ENCODE peak calls at places on chromosomes 12 and 14, in ten cellular contexts. One of them, this sample, is unnamed.

GRCh38 chr12:96103067-96103650 is 67.8 kb upstream of the LTA4H start:
- DNase-seq in D341Med: no peak
- DNase-seq in CD4-positive, CD25-positive, alpha-beta regulatory T cell: no peak
- DNase-seq in HS-27A: no peak
- DNase-seq in RPMI7951: no peak
- DNase-seq in adrenal gland: peak
- DNase-seq in tibial artery: peak
- DNase-seq in activated CD8-positive, alpha-beta T cell treated with anti-CD3 and anti-CD28 coated beads for 36 hours: no peak
- DNase-seq in H54: no peak
- DNase-seq in T-helper 9 cell: no peak
- DNase-seq in this sample: no peak

GRCh38 chr12:40224439-40225291 is at the start of gene LRRK2:
- DNase-seq in D341Med: peak
- DNase-seq in CD4-positive, CD25-positive, alpha-beta regulatory T cell: peak
- DNase-seq in HS-27A: peak
- DNase-seq in RPMI7951: peak
- DNase-seq in adrenal gland: peak
- DNase-seq in tibial artery: peak
- DNase-seq in activated CD8-positive, alpha-beta T cell treated with anti-CD3 and anti-CD28 coated beads for 36 hours: peak
- DNase-seq in H54: peak
- DNase-seq in T-helper 9 cell: peak
- DNase-seq in this sample: no peak

GRCh38 chr14:101462726-101463565 is 98.3 kb upstream of the DIO3 start:
- DNase-seq in D341Med: no peak
- DNase-seq in CD4-positive, CD25-positive, alpha-beta regulatory T cell: no peak
- DNase-seq in HS-27A: no peak
- DNase-seq in RPMI7951: no peak
- DNase-seq in adrenal gland: no peak
- DNase-seq in tibial artery: no peak
- DNase-seq in activated CD8-positive, alpha-beta T cell treated with anti-CD3 and anti-CD28 coated beads for 36 hours: no peak
- DNase-seq in H54: no peak
- DNase-seq in T-helper 9 cell: no peak
- DNase-seq in this sample: peak

GRCh38 chr12:27875677-27876076 is 95.6 kb upstream of the MANSC4 start:
- DNase-seq in D341Med: no peak
- DNase-seq in CD4-positive, CD25-positive, alpha-beta regulatory T cell: no peak
- DNase-seq in HS-27A: no peak
- DNase-seq in RPMI7951: no peak
- DNase-seq in adrenal gland: no peak
- DNase-seq in tibial artery: no peak
- DNase-seq in activated CD8-positive, alpha-beta T cell treated with anti-CD3 and anti-CD28 coated beads for 36 hours: no peak
- DNase-seq in H54: no peak
- DNase-seq in T-helper 9 cell: no peak
- DNase-seq in this sample: no peak

GRCh38 chr14:89927466-89927865 is 27.1 kb downstream of the EFCAB11 start:
- DNase-seq in D341Med: no peak
- DNase-seq in CD4-positive, CD25-positive, alpha-beta regulatory T cell: no peak
- DNase-seq in HS-27A: no peak
- DNase-seq in RPMI7951: no peak
- DNase-seq in adrenal gland: no peak
- DNase-seq in tibial artery: no peak
- DNase-seq in activated CD8-positive, alpha-beta T cell treated with anti-CD3 and anti-CD28 coated beads for 36 hours: no peak
- DNase-seq in H54: no peak
- DNase-seq in T-helper 9 cell: no peak
- DNase-seq in this sample: no peak

GRCh38 chr14:51014086-51014485 is 69.8 kb upstream of the PYGL start:
- DNase-seq in D341Med: peak
- DNase-seq in CD4-positive, CD25-positive, alpha-beta regulatory T cell: no peak
- DNase-seq in HS-27A: no peak
- DNase-seq in RPMI7951: peak
- DNase-seq in adrenal gland: no peak
- DNase-seq in tibial artery: peak
- DNase-seq in activated CD8-positive, alpha-beta T cell treated with anti-CD3 and anti-CD28 coated beads for 36 hours: no peak
- DNase-seq in H54: peak
- DNase-seq in T-helper 9 cell: no peak
- DNase-seq in this sample: no peak

GRCh38 chr12:94994312-94994711 is 9.2 kb downstream of the NDUFA12 start:
- DNase-seq in D341Med: no peak
- DNase-seq in CD4-positive, CD25-positive, alpha-beta regulatory T cell: no peak
- DNase-seq in HS-27A: peak
- DNase-seq in RPMI7951: peak
- DNase-seq in adrenal gland: peak
- DNase-seq in tibial artery: no peak
- DNase-seq in activated CD8-positive, alpha-beta T cell treated with anti-CD3 and anti-CD28 coated beads for 36 hours: no peak
- DNase-seq in H54: peak
- DNase-seq in T-helper 9 cell: no peak
- DNase-seq in this sample: peak

GRCh38 chr12:44459569-44459968 is 416.5 kb downstream of the NELL2 start:
- DNase-seq in D341Med: no peak
- DNase-seq in CD4-positive, CD25-positive, alpha-beta regulatory T cell: no peak
- DNase-seq in HS-27A: no peak
- DNase-seq in RPMI7951: no peak
- DNase-seq in adrenal gland: no peak
- DNase-seq in tibial artery: no peak
- DNase-seq in activated CD8-positive, alpha-beta T cell treated with anti-CD3 and anti-CD28 coated beads for 36 hours: no peak
- DNase-seq in H54: no peak
- DNase-seq in T-helper 9 cell: no peak
- DNase-seq in this sample: no peak

GRCh38 chr12:85448031-85448430 is 168.0 kb downstream of the ALX1 start:
- DNase-seq in D341Med: no peak
- DNase-seq in CD4-positive, CD25-positive, alpha-beta regulatory T cell: no peak
- DNase-seq in HS-27A: no peak
- DNase-seq in RPMI7951: no peak
- DNase-seq in adrenal gland: no peak
- DNase-seq in tibial artery: no peak
- DNase-seq in activated CD8-positive, alpha-beta T cell treated with anti-CD3 and anti-CD28 coated beads for 36 hours: no peak
- DNase-seq in H54: no peak
- DNase-seq in T-helper 9 cell: no peak
- DNase-seq in this sample: no peak

GRCh38 chr12:7642876-7643309 is 22.8 kb downstream of the APOBEC1 start:
- DNase-seq in D341Med: no peak
- DNase-seq in CD4-positive, CD25-positive, alpha-beta regulatory T cell: peak
- DNase-seq in HS-27A: no peak
- DNase-seq in RPMI7951: peak
- DNase-seq in adrenal gland: no peak
- DNase-seq in tibial artery: no peak
- DNase-seq in activated CD8-positive, alpha-beta T cell treated with anti-CD3 and anti-CD28 coated beads for 36 hours: peak
- DNase-seq in H54: no peak
- DNase-seq in T-helper 9 cell: no peak
- DNase-seq in this sample: no peak

GRCh38 chr12:115407723-115408122 is 723.7 kb upstream of the TBX3 start:
- DNase-seq in D341Med: no peak
- DNase-seq in CD4-positive, CD25-positive, alpha-beta regulatory T cell: no peak
- DNase-seq in HS-27A: no peak
- DNase-seq in RPMI7951: no peak
- DNase-seq in adrenal gland: no peak
- DNase-seq in tibial artery: no peak
- DNase-seq in activated CD8-positive, alpha-beta T cell treated with anti-CD3 and anti-CD28 coated beads for 36 hours: no peak
- DNase-seq in H54: no peak
- DNase-seq in T-helper 9 cell: no peak
- DNase-seq in this sample: no peak

GRCh38 chr12:41188058-41188840 is at the start of gene PDZRN4:
- DNase-seq in D341Med: peak
- DNase-seq in CD4-positive, CD25-positive, alpha-beta regulatory T cell: no peak
- DNase-seq in HS-27A: no peak
- DNase-seq in RPMI7951: no peak
- DNase-seq in adrenal gland: peak
- DNase-seq in tibial artery: peak
- DNase-seq in activated CD8-positive, alpha-beta T cell treated with anti-CD3 and anti-CD28 coated beads for 36 hours: no peak
- DNase-seq in H54: no peak
- DNase-seq in T-helper 9 cell: no peak
- DNase-seq in this sample: no peak

GRCh38 chr14:61503167-61503801 is 181.9 kb downstream of the PRKCH start:
- DNase-seq in D341Med: no peak
- DNase-seq in CD4-positive, CD25-positive, alpha-beta regulatory T cell: peak
- DNase-seq in HS-27A: no peak
- DNase-seq in RPMI7951: no peak
- DNase-seq in adrenal gland: no peak
- DNase-seq in tibial artery: no peak
- DNase-seq in activated CD8-positive, alpha-beta T cell treated with anti-CD3 and anti-CD28 coated beads for 36 hours: peak
- DNase-seq in H54: no peak
- DNase-seq in T-helper 9 cell: peak
- DNase-seq in this sample: no peak

GRCh38 chr12:69821441-69822204 is 3.4 kb upstream of the MYRFL start:
- DNase-seq in D341Med: no peak
- DNase-seq in CD4-positive, CD25-positive, alpha-beta regulatory T cell: no peak
- DNase-seq in HS-27A: peak
- DNase-seq in RPMI7951: peak
- DNase-seq in adrenal gland: no peak
- DNase-seq in tibial artery: no peak
- DNase-seq in activated CD8-positive, alpha-beta T cell treated with anti-CD3 and anti-CD28 coated beads for 36 hours: no peak
- DNase-seq in H54: peak
- DNase-seq in T-helper 9 cell: no peak
- DNase-seq in this sample: no peak

GRCh38 chr12:45981075-45981837 is 9.1 kb downstream of the SCAF11 start:
- DNase-seq in D341Med: no peak
- DNase-seq in CD4-positive, CD25-positive, alpha-beta regulatory T cell: no peak
- DNase-seq in HS-27A: no peak
- DNase-seq in RPMI7951: no peak
- DNase-seq in adrenal gland: no peak
- DNase-seq in tibial artery: no peak
- DNase-seq in activated CD8-positive, alpha-beta T cell treated with anti-CD3 and anti-CD28 coated beads for 36 hours: no peak
- DNase-seq in H54: no peak
- DNase-seq in T-helper 9 cell: no peak
- DNase-seq in this sample: no peak

GRCh38 chr12:53120685-53121525 is 17.6 kb downstream of the SOAT2 start:
- DNase-seq in D341Med: no peak
- DNase-seq in CD4-positive, CD25-positive, alpha-beta regulatory T cell: no peak
- DNase-seq in HS-27A: no peak
- DNase-seq in RPMI7951: no peak
- DNase-seq in adrenal gland: no peak
- DNase-seq in tibial artery: no peak
- DNase-seq in activated CD8-positive, alpha-beta T cell treated with anti-CD3 and anti-CD28 coated beads for 36 hours: no peak
- DNase-seq in H54: no peak
- DNase-seq in T-helper 9 cell: no peak
- DNase-seq in this sample: no peak

GRCh38 chr12:130155416-130156073 is 6.7 kb upstream of the FZD10 start:
- DNase-seq in D341Med: no peak
- DNase-seq in CD4-positive, CD25-positive, alpha-beta regulatory T cell: no peak
- DNase-seq in HS-27A: no peak
- DNase-seq in RPMI7951: no peak
- DNase-seq in adrenal gland: no peak
- DNase-seq in tibial artery: no peak
- DNase-seq in activated CD8-positive, alpha-beta T cell treated with anti-CD3 and anti-CD28 coated beads for 36 hours: no peak
- DNase-seq in H54: no peak
- DNase-seq in T-helper 9 cell: no peak
- DNase-seq in this sample: no peak

GRCh38 chr14:90758959-90759358 is 57.3 kb downstream of the TTC7B start:
- DNase-seq in D341Med: no peak
- DNase-seq in CD4-positive, CD25-positive, alpha-beta regulatory T cell: no peak
- DNase-seq in HS-27A: no peak
- DNase-seq in RPMI7951: peak
- DNase-seq in adrenal gland: peak
- DNase-seq in tibial artery: peak
- DNase-seq in activated CD8-positive, alpha-beta T cell treated with anti-CD3 and anti-CD28 coated beads for 36 hours: peak
- DNase-seq in H54: no peak
- DNase-seq in T-helper 9 cell: peak
- DNase-seq in this sample: no peak

GRCh38 chr12:119528241-119528640 is 65.3 kb upstream of the TMEM233 start:
- DNase-seq in D341Med: no peak
- DNase-seq in CD4-positive, CD25-positive, alpha-beta regulatory T cell: no peak
- DNase-seq in HS-27A: no peak
- DNase-seq in RPMI7951: no peak
- DNase-seq in adrenal gland: no peak
- DNase-seq in tibial artery: no peak
- DNase-seq in activated CD8-positive, alpha-beta T cell treated with anti-CD3 and anti-CD28 coated beads for 36 hours: no peak
- DNase-seq in H54: no peak
- DNase-seq in T-helper 9 cell: no peak
- DNase-seq in this sample: no peak

GRCh38 chr12:47954467-47955045 is 8.8 kb upstream of the TMEM106C start:
- DNase-seq in D341Med: no peak
- DNase-seq in CD4-positive, CD25-positive, alpha-beta regulatory T cell: no peak
- DNase-seq in HS-27A: no peak
- DNase-seq in RPMI7951: no peak
- DNase-seq in adrenal gland: no peak
- DNase-seq in tibial artery: no peak
- DNase-seq in activated CD8-positive, alpha-beta T cell treated with anti-CD3 and anti-CD28 coated beads for 36 hours: no peak
- DNase-seq in H54: no peak
- DNase-seq in T-helper 9 cell: no peak
- DNase-seq in this sample: no peak

GRCh38 chr12:70671698-70672097 is 34.5 kb upstream of the PTPRB start:
- DNase-seq in D341Med: no peak
- DNase-seq in CD4-positive, CD25-positive, alpha-beta regulatory T cell: no peak
- DNase-seq in HS-27A: no peak
- DNase-seq in RPMI7951: no peak
- DNase-seq in adrenal gland: no peak
- DNase-seq in tibial artery: no peak
- DNase-seq in activated CD8-positive, alpha-beta T cell treated with anti-CD3 and anti-CD28 coated beads for 36 hours: no peak
- DNase-seq in H54: no peak
- DNase-seq in T-helper 9 cell: no peak
- DNase-seq in this sample: no peak

GRCh38 chr14:105376521-105377440 is 21.6 kb upstream of the TEX22 start:
- DNase-seq in D341Med: no peak
- DNase-seq in CD4-positive, CD25-positive, alpha-beta regulatory T cell: no peak
- DNase-seq in HS-27A: no peak
- DNase-seq in RPMI7951: no peak
- DNase-seq in adrenal gland: no peak
- DNase-seq in tibial artery: no peak
- DNase-seq in activated CD8-positive, alpha-beta T cell treated with anti-CD3 and anti-CD28 coated beads for 36 hours: no peak
- DNase-seq in H54: no peak
- DNase-seq in T-helper 9 cell: no peak
- DNase-seq in this sample: no peak

GRCh38 chr14:99753225-99754140 is 39.7 kb upstream of the EML1 start:
- DNase-seq in D341Med: no peak
- DNase-seq in CD4-positive, CD25-positive, alpha-beta regulatory T cell: no peak
- DNase-seq in HS-27A: no peak
- DNase-seq in RPMI7951: no peak
- DNase-seq in adrenal gland: peak
- DNase-seq in tibial artery: no peak
- DNase-seq in activated CD8-positive, alpha-beta T cell treated with anti-CD3 and anti-CD28 coated beads for 36 hours: no peak
- DNase-seq in H54: no peak
- DNase-seq in T-helper 9 cell: no peak
- DNase-seq in this sample: peak

GRCh38 chr12:770474-770873 is 18.1 kb downstream of the WNK1 start:
- DNase-seq in D341Med: no peak
- DNase-seq in CD4-positive, CD25-positive, alpha-beta regulatory T cell: peak
- DNase-seq in HS-27A: no peak
- DNase-seq in RPMI7951: no peak
- DNase-seq in adrenal gland: no peak
- DNase-seq in tibial artery: no peak
- DNase-seq in activated CD8-positive, alpha-beta T cell treated with anti-CD3 and anti-CD28 coated beads for 36 hours: no peak
- DNase-seq in H54: no peak
- DNase-seq in T-helper 9 cell: no peak
- DNase-seq in this sample: no peak

GRCh38 chr14:33711761-33712160 is 239.1 kb downstream of the EGLN3 start:
- DNase-seq in D341Med: no peak
- DNase-seq in CD4-positive, CD25-positive, alpha-beta regulatory T cell: no peak
- DNase-seq in HS-27A: no peak
- DNase-seq in RPMI7951: no peak
- DNase-seq in adrenal gland: no peak
- DNase-seq in tibial artery: no peak
- DNase-seq in activated CD8-positive, alpha-beta T cell treated with anti-CD3 and anti-CD28 coated beads for 36 hours: no peak
- DNase-seq in H54: no peak
- DNase-seq in T-helper 9 cell: no peak
- DNase-seq in this sample: no peak

GRCh38 chr12:48075833-48076232 is 30.0 kb downstream of the SENP1 start:
- DNase-seq in D341Med: no peak
- DNase-seq in CD4-positive, CD25-positive, alpha-beta regulatory T cell: no peak
- DNase-seq in HS-27A: no peak
- DNase-seq in RPMI7951: no peak
- DNase-seq in adrenal gland: no peak
- DNase-seq in tibial artery: no peak
- DNase-seq in activated CD8-positive, alpha-beta T cell treated with anti-CD3 and anti-CD28 coated beads for 36 hours: no peak
- DNase-seq in H54: no peak
- DNase-seq in T-helper 9 cell: no peak
- DNase-seq in this sample: peak

GRCh38 chr14:69701857-69702256 is 65.1 kb upstream of the SRSF5 start:
- DNase-seq in D341Med: no peak
- DNase-seq in CD4-positive, CD25-positive, alpha-beta regulatory T cell: no peak
- DNase-seq in HS-27A: no peak
- DNase-seq in RPMI7951: no peak
- DNase-seq in adrenal gland: no peak
- DNase-seq in tibial artery: no peak
- DNase-seq in activated CD8-positive, alpha-beta T cell treated with anti-CD3 and anti-CD28 coated beads for 36 hours: no peak
- DNase-seq in H54: no peak
- DNase-seq in T-helper 9 cell: no peak
- DNase-seq in this sample: no peak

GRCh38 chr12:57229041-57229633 is 374 bp upstream of the SHMT2 start:
- DNase-seq in D341Med: no peak
- DNase-seq in CD4-positive, CD25-positive, alpha-beta regulatory T cell: no peak
- DNase-seq in HS-27A: no peak
- DNase-seq in RPMI7951: peak
- DNase-seq in adrenal gland: no peak
- DNase-seq in tibial artery: no peak
- DNase-seq in activated CD8-positive, alpha-beta T cell treated with anti-CD3 and anti-CD28 coated beads for 36 hours: no peak
- DNase-seq in H54: no peak
- DNase-seq in T-helper 9 cell: no peak
- DNase-seq in this sample: no peak